ENCODE peak calls at places on chromosomes 6 and 20, in eight cellular contexts. One of them, this sample, is unnamed.

GRCh38 chr6:122008105-122009100 is 391.0 kb upstream of the HSF2 start:
- DNase-seq in upper lobe of right lung: no peak
- DNase-seq in OCI-LY7: no peak
- DNase-seq in tibial artery: no peak
- DNase-seq in neural progenitor cell: peak; percentile 31
- DNase-seq in HCT116: no peak
- DNase-seq in neural crest cell: no peak
- DNase-seq in left ventricle myocardium inferior: peak; percentile 36
- DNase-seq in this sample: no peak

GRCh38 chr6:39088331-39088730 is 26.7 kb downstream of the SAYSD1 start:
- DNase-seq in OCI-LY7: peak; percentile 14
- DNase-seq in upper lobe of right lung: no peak
- DNase-seq in tibial artery: no peak
- DNase-seq in neural progenitor cell: peak; percentile 93
- DNase-seq in HCT116: no peak
- DNase-seq in neural crest cell: peak; percentile 33
- DNase-seq in left ventricle myocardium inferior: peak; percentile 36
- DNase-seq in this sample: peak; percentile 17

GRCh38 chr6:41824571-41825569 is 37.4 kb downstream of the TOMM6 start:
- DNase-seq in upper lobe of right lung: no peak
- DNase-seq in OCI-LY7: no peak
- DNase-seq in neural progenitor cell: no peak
- DNase-seq in HCT116: no peak
- DNase-seq in neural crest cell: no peak
- DNase-seq in tibial artery: no peak
- DNase-seq in left ventricle myocardium inferior: no peak
- DNase-seq in this sample: no peak

GRCh38 chr20:10621159-10621558 is 52.6 kb downstream of the JAG1 start:
- DNase-seq in neural crest cell: no peak
- DNase-seq in neural progenitor cell: no peak
- DNase-seq in tibial artery: no peak
- DNase-seq in left ventricle myocardium inferior: no peak
- DNase-seq in HCT116: no peak
- DNase-seq in OCI-LY7: no peak
- DNase-seq in upper lobe of right lung: no peak
- DNase-seq in this sample: no peak

GRCh38 chr20:53078761-53079482 is 106.8 kb downstream of the TSHZ2 start:
- DNase-seq in neural progenitor cell: no peak
- DNase-seq in upper lobe of right lung: no peak
- DNase-seq in HCT116: no peak
- DNase-seq in tibial artery: no peak
- DNase-seq in OCI-LY7: no peak
- DNase-seq in neural crest cell: no peak
- DNase-seq in left ventricle myocardium inferior: no peak
- DNase-seq in this sample: no peak

GRCh38 chr6:71139249-71139648 is 149.4 kb upstream of the OGFRL1 start:
- DNase-seq in tibial artery: no peak
- DNase-seq in neural progenitor cell: no peak
- DNase-seq in HCT116: no peak
- DNase-seq in OCI-LY7: no peak
- DNase-seq in left ventricle myocardium inferior: no peak
- DNase-seq in neural crest cell: no peak
- DNase-seq in upper lobe of right lung: no peak
- DNase-seq in this sample: no peak

GRCh38 chr20:9276964-9277363 is 208.1 kb downstream of the PLCB4 start:
- DNase-seq in tibial artery: no peak
- DNase-seq in neural progenitor cell: no peak
- DNase-seq in neural crest cell: no peak
- DNase-seq in left ventricle myocardium inferior: no peak
- DNase-seq in OCI-LY7: no peak
- DNase-seq in HCT116: no peak
- DNase-seq in upper lobe of right lung: no peak
- DNase-seq in this sample: no peak

GRCh38 chr6:16334671-16335070 is 96.3 kb downstream of the GMPR start:
- DNase-seq in OCI-LY7: no peak
- DNase-seq in upper lobe of right lung: no peak
- DNase-seq in HCT116: no peak
- DNase-seq in tibial artery: peak; percentile 88
- DNase-seq in left ventricle myocardium inferior: no peak
- DNase-seq in neural crest cell: no peak
- DNase-seq in neural progenitor cell: no peak
- DNase-seq in this sample: no peak

GRCh38 chr6:41460742-41461336 is 85.3 kb upstream of the FOXP4 start:
- DNase-seq in HCT116: peak; percentile 22
- DNase-seq in left ventricle myocardium inferior: no peak
- DNase-seq in neural progenitor cell: no peak
- DNase-seq in neural crest cell: no peak
- DNase-seq in OCI-LY7: no peak
- DNase-seq in upper lobe of right lung: no peak
- DNase-seq in tibial artery: no peak
- DNase-seq in this sample: no peak

GRCh38 chr20:36574278-36575065 is 1.1 kb downstream of the TGIF2 start:
- DNase-seq in neural progenitor cell: peak; percentile 74
- DNase-seq in upper lobe of right lung: peak; percentile 80
- DNase-seq in tibial artery: peak; percentile 73
- DNase-seq in HCT116: no peak
- DNase-seq in left ventricle myocardium inferior: peak; percentile 42
- DNase-seq in OCI-LY7: peak; percentile 58
- DNase-seq in neural crest cell: peak; percentile 43
- DNase-seq in this sample: peak; percentile 64

GRCh38 chr20:31695849-31696804 is 26.5 kb downstream of the BCL2L1 start:
- DNase-seq in HCT116: peak; percentile 84
- DNase-seq in upper lobe of right lung: no peak
- DNase-seq in tibial artery: no peak
- DNase-seq in OCI-LY7: no peak
- DNase-seq in neural crest cell: no peak
- DNase-seq in neural progenitor cell: no peak
- DNase-seq in left ventricle myocardium inferior: no peak
- DNase-seq in this sample: no peak

GRCh38 chr6:16154904-16155303 is 26.0 kb downstream of the MYLIP start:
- DNase-seq in left ventricle myocardium inferior: peak; percentile 46
- DNase-seq in neural progenitor cell: no peak
- DNase-seq in HCT116: no peak
- DNase-seq in upper lobe of right lung: no peak
- DNase-seq in tibial artery: no peak
- DNase-seq in neural crest cell: no peak
- DNase-seq in OCI-LY7: no peak
- DNase-seq in this sample: no peak

GRCh38 chr6:101085327-101085726 is 204.2 kb upstream of the ASCC3 start:
- DNase-seq in HCT116: no peak
- DNase-seq in neural crest cell: no peak
- DNase-seq in neural progenitor cell: peak; percentile 18
- DNase-seq in OCI-LY7: no peak
- DNase-seq in tibial artery: no peak
- DNase-seq in left ventricle myocardium inferior: no peak
- DNase-seq in upper lobe of right lung: no peak
- DNase-seq in this sample: no peak

GRCh38 chr6:16727996-16728395 is 33.3 kb downstream of the ATXN1 start:
- DNase-seq in upper lobe of right lung: no peak
- DNase-seq in OCI-LY7: no peak
- DNase-seq in neural progenitor cell: no peak
- DNase-seq in tibial artery: no peak
- DNase-seq in HCT116: no peak
- DNase-seq in left ventricle myocardium inferior: no peak
- DNase-seq in neural crest cell: no peak
- DNase-seq in this sample: no peak

GRCh38 chr6:85348643-85349042 is 101.2 kb upstream of the NT5E start:
- DNase-seq in neural crest cell: no peak
- DNase-seq in HCT116: no peak
- DNase-seq in upper lobe of right lung: no peak
- DNase-seq in left ventricle myocardium inferior: no peak
- DNase-seq in neural progenitor cell: no peak
- DNase-seq in OCI-LY7: no peak
- DNase-seq in tibial artery: no peak
- DNase-seq in this sample: no peak

GRCh38 chr20:11544029-11544678 is 373.5 kb upstream of the BTBD3 start:
- DNase-seq in neural crest cell: peak; percentile 67
- DNase-seq in upper lobe of right lung: no peak
- DNase-seq in left ventricle myocardium inferior: no peak
- DNase-seq in OCI-LY7: peak; percentile 41
- DNase-seq in HCT116: peak; percentile 64
- DNase-seq in neural progenitor cell: peak; percentile 71
- DNase-seq in tibial artery: no peak
- DNase-seq in this sample: peak; percentile 56

GRCh38 chr6:165726290-165726875 is 63.3 kb upstream of the PDE10A start:
- DNase-seq in OCI-LY7: no peak
- DNase-seq in left ventricle myocardium inferior: no peak
- DNase-seq in tibial artery: no peak
- DNase-seq in neural crest cell: no peak
- DNase-seq in upper lobe of right lung: no peak
- DNase-seq in neural progenitor cell: no peak
- DNase-seq in HCT116: no peak
- DNase-seq in this sample: no peak

GRCh38 chr20:7924692-7925091 is 15.6 kb downstream of the HAO1 start:
- DNase-seq in HCT116: no peak
- DNase-seq in upper lobe of right lung: no peak
- DNase-seq in neural crest cell: no peak
- DNase-seq in left ventricle myocardium inferior: no peak
- DNase-seq in tibial artery: no peak
- DNase-seq in neural progenitor cell: no peak
- DNase-seq in OCI-LY7: no peak
- DNase-seq in this sample: no peak

GRCh38 chr20:58127731-58128130 is 100.7 kb downstream of the ANKRD60 start:
- DNase-seq in left ventricle myocardium inferior: no peak
- DNase-seq in neural crest cell: no peak
- DNase-seq in upper lobe of right lung: peak; percentile 25
- DNase-seq in HCT116: peak; percentile 71
- DNase-seq in neural progenitor cell: no peak
- DNase-seq in OCI-LY7: no peak
- DNase-seq in tibial artery: peak; percentile 63
- DNase-seq in this sample: no peak

GRCh38 chr6:29141606-29142005 is 29.1 kb upstream of the OR2J2 start:
- DNase-seq in OCI-LY7: no peak
- DNase-seq in neural crest cell: no peak
- DNase-seq in tibial artery: no peak
- DNase-seq in left ventricle myocardium inferior: no peak
- DNase-seq in upper lobe of right lung: no peak
- DNase-seq in neural progenitor cell: no peak
- DNase-seq in HCT116: no peak
- DNase-seq in this sample: no peak

GRCh38 chr20:6575912-6576391 is 191.5 kb upstream of the BMP2 start:
- DNase-seq in HCT116: no peak
- DNase-seq in tibial artery: no peak
- DNase-seq in neural crest cell: no peak
- DNase-seq in OCI-LY7: no peak
- DNase-seq in neural progenitor cell: no peak
- DNase-seq in upper lobe of right lung: no peak
- DNase-seq in left ventricle myocardium inferior: no peak
- DNase-seq in this sample: no peak

GRCh38 chr20:48827880-48828733 is at the start of gene PREX1:
- DNase-seq in OCI-LY7: peak; percentile 95
- DNase-seq in neural crest cell: peak; percentile 74
- DNase-seq in upper lobe of right lung: peak; percentile 89
- DNase-seq in neural progenitor cell: peak; percentile 91
- DNase-seq in tibial artery: peak; percentile 85
- DNase-seq in left ventricle myocardium inferior: peak; percentile 86
- DNase-seq in HCT116: no peak
- DNase-seq in this sample: peak; percentile 96
- TF ChIP-seq CTCF in OCI-LY7: peak; percentile 15
- TF ChIP-seq CTCF in neural crest cell: no peak
- TF ChIP-seq CTCF in upper lobe of right lung: no peak
- TF ChIP-seq CTCF in neural progenitor cell: no peak
- TF ChIP-seq CTCF in tibial artery: peak; percentile 61
- TF ChIP-seq CTCF in left ventricle myocardium inferior: peak; percentile 35
- TF ChIP-seq CTCF in HCT116: no peak
- TF ChIP-seq CTCF in this sample: peak; percentile 4

DNA sequence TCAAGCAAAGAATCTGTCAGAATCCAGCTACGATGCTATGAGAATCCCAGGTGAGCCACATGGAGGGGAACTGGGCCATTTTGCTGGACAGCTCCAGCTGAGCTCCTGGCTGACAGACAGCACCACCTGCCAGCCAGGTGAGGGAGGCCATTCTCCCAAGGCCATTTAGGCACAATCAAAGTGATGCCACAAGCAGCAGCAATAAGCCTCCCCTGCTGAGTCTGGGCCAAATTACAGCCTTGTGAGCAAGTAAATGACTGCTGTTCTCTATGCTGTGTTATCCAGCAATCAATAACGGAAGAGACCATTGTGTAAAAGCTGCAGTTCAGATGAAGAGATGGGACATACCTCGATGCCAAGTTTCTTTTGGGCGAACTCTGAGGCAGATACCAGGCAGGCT is 14.1 kb upstream of the SCGN start:
- DNase-seq in neural crest cell: no peak
- DNase-seq in HCT116: no peak
- DNase-seq in OCI-LY7: peak; percentile 5
- DNase-seq in upper lobe of right lung: no peak
- DNase-seq in neural progenitor cell: peak; percentile 26
- DNase-seq in left ventricle myocardium inferior: no peak
- DNase-seq in tibial artery: no peak
- DNase-seq in this sample: no peak
- TF ChIP-seq CTCF in neural crest cell: no peak
- TF ChIP-seq CTCF in HCT116: peak; percentile 23
- TF ChIP-seq CTCF in OCI-LY7: peak; percentile 16
- TF ChIP-seq CTCF in upper lobe of right lung: no peak
- TF ChIP-seq CTCF in neural progenitor cell: no peak
- TF ChIP-seq CTCF in left ventricle myocardium inferior: no peak
- TF ChIP-seq CTCF in tibial artery: no peak
- TF ChIP-seq CTCF in this sample: no peak

GRCh38 chr6:3887150-3887700 is 38.1 kb downstream of the FAM50B start:
- DNase-seq in tibial artery: no peak
- DNase-seq in left ventricle myocardium inferior: no peak
- DNase-seq in OCI-LY7: no peak
- DNase-seq in upper lobe of right lung: no peak
- DNase-seq in neural progenitor cell: no peak
- DNase-seq in HCT116: no peak
- DNase-seq in neural crest cell: no peak
- DNase-seq in this sample: no peak
- TF ChIP-seq CTCF in tibial artery: peak; percentile 50
- TF ChIP-seq CTCF in left ventricle myocardium inferior: peak; percentile 67
- TF ChIP-seq CTCF in OCI-LY7: peak; percentile 44
- TF ChIP-seq CTCF in upper lobe of right lung: peak; percentile 50
- TF ChIP-seq CTCF in neural progenitor cell: peak; percentile 36
- TF ChIP-seq CTCF in HCT116: peak; percentile 26
- TF ChIP-seq CTCF in neural crest cell: peak; percentile 43
- TF ChIP-seq CTCF in this sample: no peak

DNA sequence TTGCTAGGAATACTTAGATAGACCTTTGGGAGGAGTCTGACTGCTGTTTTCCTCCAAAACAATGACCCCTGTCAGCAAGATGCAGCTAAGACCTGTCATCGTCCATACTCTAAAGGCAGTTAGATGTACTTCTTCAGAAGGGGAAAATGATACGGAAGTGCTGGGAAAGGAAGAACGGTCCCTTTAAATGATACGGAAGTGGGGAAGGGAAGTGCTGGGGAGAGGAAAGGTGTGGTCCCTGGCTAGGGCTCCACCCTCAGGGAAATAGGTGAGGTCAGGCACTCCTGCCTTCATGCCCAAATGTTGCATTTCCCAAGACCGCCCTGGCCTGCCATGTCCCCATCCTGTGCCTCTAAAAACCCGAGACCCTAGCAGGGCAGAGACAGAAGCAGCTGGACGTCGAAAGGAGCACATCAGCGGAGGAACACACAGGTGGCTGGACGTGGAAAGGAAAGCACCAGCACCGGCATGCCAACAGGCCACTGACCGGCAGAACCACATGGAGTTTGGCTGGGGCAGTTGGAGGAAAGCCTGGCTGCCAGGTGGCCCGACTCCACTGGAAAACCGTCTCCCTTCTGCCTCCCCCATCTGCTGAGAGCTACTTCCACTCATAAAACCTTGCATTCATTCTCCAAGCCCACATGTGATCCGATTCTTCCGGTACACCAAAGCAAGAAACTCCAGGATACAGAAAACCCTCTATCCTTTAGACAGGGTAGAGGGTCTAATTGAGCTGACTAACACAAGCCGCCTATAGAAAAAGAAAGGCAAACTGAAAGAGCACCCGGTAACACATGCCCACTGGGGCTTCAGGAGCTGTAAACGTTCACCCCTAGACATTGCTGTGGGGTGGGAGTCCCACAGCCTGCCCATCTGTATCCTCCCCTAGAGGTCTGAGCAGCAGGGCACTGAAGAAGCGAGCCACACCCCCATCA is 94.6 kb downstream of the FAXC start:
- DNase-seq in neural crest cell: no peak
- DNase-seq in HCT116: no peak
- DNase-seq in neural progenitor cell: no peak
- DNase-seq in upper lobe of right lung: no peak
- DNase-seq in left ventricle myocardium inferior: no peak
- DNase-seq in tibial artery: no peak
- DNase-seq in OCI-LY7: no peak
- DNase-seq in this sample: no peak
- TF ChIP-seq CTCF in neural crest cell: no peak
- TF ChIP-seq CTCF in HCT116: no peak
- TF ChIP-seq CTCF in neural progenitor cell: no peak
- TF ChIP-seq CTCF in upper lobe of right lung: no peak
- TF ChIP-seq CTCF in left ventricle myocardium inferior: no peak
- TF ChIP-seq CTCF in tibial artery: no peak
- TF ChIP-seq CTCF in OCI-LY7: no peak
- TF ChIP-seq CTCF in this sample: no peak

This sample was measured in GM13976.